ENCODE peak calls at places on chromosomes 2 and 18, in ten cellular contexts. T is transverse colon; N is aorta; Z is Karpas-422; W is effector memory CD4-positive, alpha-beta T cell; F is heart right ventricle; E is adrenal gland; R is ascending aorta; P is small intestine; M is CD8-positive, alpha-beta memory T cell. D is an unnamed sample. For H3K36me3, the result is how much of the 10 kb centered on the place peaks cover.

GRCh38 chr2:15041429-15041837 is 408.9 kb downstream of the LRATD1 start:
- DNase-seq in T (peak), N (no peak), Z (no peak), W (no peak), F (no peak), E (no peak), R (no peak), P (no peak), M (no peak), D (no peak)

GRCh38 chr2:11379558-11379957 is 35.1 kb upstream of the ROCK2 start:
- DNase-seq in T (no peak), N (no peak), Z (no peak), W (no peak), F (no peak), E (no peak), R (no peak), P (no peak), M (no peak), D (no peak)

GRCh38 chr18:25058520-25058919 is 293.4 kb downstream of the ZNF521 start:
- DNase-seq in T (no peak), N (no peak), Z (peak), W (no peak), F (no peak), E (no peak), R (no peak), P (peak), M (no peak), D (no peak)

GRCh38 chr2:40190457-40190856 is 261.4 kb downstream of the SLC8A1 start:
- DNase-seq in T (no peak), N (no peak), Z (no peak), W (no peak), F (no peak), E (no peak), R (no peak), P (no peak), M (no peak), D (no peak)

GRCh38 chr18:29430416-29430815 is 1253.5 kb upstream of the CDH2 start:
- DNase-seq in T (no peak), N (no peak), Z (no peak), W (no peak), F (no peak), E (no peak), R (no peak), P (no peak), M (no peak), D (no peak)

GRCh38 chr2:24917086-24917485 is 3.0 kb downstream of the ADCY3 start:
- DNase-seq in T (no peak), N (peak), Z (no peak), W (no peak), F (no peak), E (no peak), R (no peak), P (no peak), M (no peak), D (no peak)

GRCh38 chr2:67899187-67899586 is 163.6 kb downstream of the C1D start:
- DNase-seq in T (no peak), N (no peak), Z (no peak), W (no peak), F (no peak), E (no peak), R (no peak), P (no peak), M (no peak), D (no peak)

GRCh38 chr2:8320305-8320704 is 361.6 kb upstream of the ID2 start:
- DNase-seq in T (no peak), N (no peak), Z (no peak), W (no peak), F (no peak), E (no peak), R (no peak), P (no peak), M (no peak), D (no peak)

GRCh38 chr18:48139427-48140347 is 209.2 kb upstream of the SMAD2 start:
- DNase-seq in T (peak), N (no peak), Z (no peak), W (no peak), F (peak), E (peak), R (no peak), P (peak), M (no peak), D (peak)

GRCh38 chr2:72325592-72326422 is 178.1 kb upstream of the CYP26B1 start:
- DNase-seq in T (peak), N (no peak), Z (peak), W (no peak), F (no peak), E (no peak), R (no peak), P (peak), M (no peak), D (no peak)

DNA sequence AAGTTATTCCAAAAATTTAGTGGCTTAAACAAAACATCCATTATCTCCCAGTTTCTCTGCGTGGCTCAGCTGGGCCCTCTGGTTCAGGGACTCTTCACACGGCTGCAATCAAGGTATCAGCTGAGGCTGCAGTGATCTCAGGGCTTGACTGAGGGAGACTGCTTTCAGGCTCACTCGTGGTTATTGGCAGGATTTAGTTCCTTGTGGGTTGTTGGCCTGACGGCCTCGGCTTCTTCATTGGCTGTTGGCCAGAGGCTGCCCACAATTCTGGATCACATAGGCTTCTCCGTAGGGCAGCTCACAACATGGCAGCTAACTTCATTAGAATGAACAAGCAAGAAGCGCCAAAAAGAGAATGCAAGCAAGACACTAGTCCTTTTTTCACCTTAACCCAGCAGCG is 90.1 kb downstream of the ABI2 start:
- DNase-seq in T (no peak), N (no peak), Z (no peak), W (no peak), F (no peak), E (no peak), R (no peak), P (no peak), M (no peak), D (no peak)
- H3K36me3 ChIP-seq in T (under half), N (under half), Z (under half), W (under half), F (under half), E (under half), R (under half), P (under half), M (under half), D (under half)

DNA sequence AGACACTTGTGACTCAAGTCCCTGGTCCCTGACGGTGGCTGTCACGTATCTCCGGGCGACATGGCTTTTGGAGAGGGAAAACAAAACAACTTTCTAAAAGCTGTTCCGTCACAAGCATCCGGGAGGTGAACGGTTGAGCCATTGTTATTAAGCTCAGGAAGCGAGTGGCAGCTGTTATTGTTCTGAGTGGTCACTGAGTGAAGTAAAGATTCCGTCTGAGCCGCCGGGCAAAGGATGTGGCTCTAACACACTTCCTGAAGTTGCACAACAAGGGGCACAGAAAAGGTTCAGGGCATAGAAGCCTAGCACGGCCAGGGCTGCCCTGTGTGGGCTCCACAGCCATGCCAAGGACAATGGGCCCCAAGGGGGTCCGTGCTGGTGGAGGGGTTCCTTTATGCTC is 24.3 kb downstream of the INPP5D start:
- DNase-seq in T (peak), N (peak), Z (no peak), W (peak), F (peak), E (peak), R (peak), P (peak), M (peak), D (peak)
- H3K4me3 ChIP-seq in T (no peak), N (no peak), Z (no peak), W (peak), F (no peak), E (no peak), R (no peak), P (no peak), M (peak), D (no peak)

GRCh38 chr2:70214958-70215357 is 24.1 kb upstream of the C2orf42 start:
- DNase-seq in T (no peak), N (no peak), Z (no peak), W (no peak), F (no peak), E (no peak), R (no peak), P (no peak), M (no peak), D (no peak)

GRCh38 chr2:70211595-70211994 is 20.8 kb upstream of the C2orf42 start:
- DNase-seq in T (no peak), N (no peak), Z (no peak), W (no peak), F (no peak), E (no peak), R (no peak), P (no peak), M (no peak), D (no peak)

GRCh38 chr2:70212298-70212948 is 21.6 kb upstream of the C2orf42 start:
- DNase-seq in T (no peak), N (no peak), Z (no peak), W (no peak), F (no peak), E (no peak), R (no peak), P (no peak), M (no peak), D (no peak)

DNA sequence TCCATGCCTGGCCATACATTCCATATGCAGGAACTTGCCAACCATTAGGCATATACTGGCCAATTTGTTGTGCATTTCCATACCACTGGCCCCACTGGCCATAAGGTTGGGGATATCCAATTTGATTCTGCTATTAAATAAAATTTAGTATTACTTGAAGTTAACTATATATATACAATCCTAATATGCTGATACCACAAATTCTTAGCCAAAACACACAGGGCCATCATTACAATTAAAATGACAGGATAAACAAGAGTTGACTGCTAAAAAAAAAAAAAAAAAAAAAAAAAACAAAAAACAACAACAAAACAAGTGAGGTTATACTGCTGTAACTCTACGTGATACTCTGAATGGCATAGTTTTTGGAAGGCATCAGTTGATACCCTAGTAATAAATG is 23.5 kb upstream of the C2orf42 start:
- DNase-seq in T (no peak), N (no peak), Z (no peak), W (no peak), F (no peak), E (no peak), R (no peak), P (no peak), M (no peak), D (no peak)
- H3K36me3 ChIP-seq in T (half or more), N (under half), Z (half or more), W (under half), F (under half), E (under half), R (half or more), P (under half), M (under half), D (half or more)

GRCh38 chr2:202171246-202171833 is 67.1 kb downstream of the SUMO1 start:
- DNase-seq in T (no peak), N (no peak), Z (no peak), W (no peak), F (peak), E (no peak), R (no peak), P (no peak), M (no peak), D (no peak)
- H3K4me3 ChIP-seq in T (no peak), N (no peak), Z (no peak), W (no peak), F (peak), E (no peak), R (peak), P (peak), M (no peak), D (no peak)

D was measured in lower lobe of right lung.